ENCODE peak calls at places on chromosome 14, in four cellular contexts. L is heart left ventricle, W is HEK293T, B is myocyte. X is an unnamed sample.

GRCh38 chr14:94044476-94045091 is 18.4 kb downstream of the OTUB2 start:
- DNase-seq in L (no peak), W (no peak), B (no peak), X (no peak)

GRCh38 chr14:103693514-103693913 is 21.7 kb downstream of the XRCC3 start:
- DNase-seq in L (no peak), W (no peak), B (no peak), X (no peak)

GRCh38 chr14:53093206-53093605 is 59.9 kb downstream of the DDHD1 start:
- DNase-seq in L (no peak), W (no peak), B (no peak), X (no peak)

GRCh38 chr14:87966816-87967215 is 26.2 kb downstream of the GALC start:
- DNase-seq in L (no peak), W (no peak), B (peak), X (no peak)

GRCh38 chr14:96592591-96593388 is 90.6 kb downstream of the PAPOLA start:
- DNase-seq in L (peak), W (no peak), B (no peak), X (peak)

GRCh38 chr14:90381999-90382451 is 14.8 kb upstream of the CALM1 start:
- DNase-seq in L (no peak), W (peak), B (no peak), X (no peak)

GRCh38 chr14:29454026-29454693 is 473.5 kb downstream of the PRKD1 start:
- DNase-seq in L (no peak), W (no peak), B (no peak), X (no peak)

GRCh38 chr14:54529811-54530210 is 20.1 kb downstream of the CGRRF1 start:
- DNase-seq in L (no peak), W (no peak), B (peak), X (no peak)

GRCh38 chr14:85195872-85196477 is 334.0 kb upstream of the FLRT2 start:
- DNase-seq in L (no peak), W (peak), B (peak), X (no peak)

GRCh38 chr14:21231020-21231652 is 38.1 kb downstream of the HNRNPC start:
- DNase-seq in L (no peak), W (no peak), B (no peak), X (no peak)

GRCh38 chr14:90642239-90642717 is 174.0 kb downstream of the TTC7B start:
- DNase-seq in L (no peak), W (no peak), B (peak), X (no peak)

GRCh38 chr14:25848601-25849000 is 749.2 kb downstream of the NOVA1 start:
- DNase-seq in L (no peak), W (no peak), B (no peak), X (no peak)

GRCh38 chr14:36665887-36666415 is 4.3 kb downstream of the PAX9 start:
- DNase-seq in L (no peak), W (no peak), B (no peak), X (no peak)

GRCh38 chr14:54877015-54877702 is 25.5 kb downstream of the GCH1 start:
- DNase-seq in L (no peak), W (no peak), B (no peak), X (no peak)

GRCh38 chr14:58280954-58281787 is 17.2 kb upstream of the ARID4A start:
- DNase-seq in L (no peak), W (no peak), B (peak), X (no peak)

GRCh38 chr14:55347040-55347439 is 64.6 kb downstream of the ATG14 start:
- DNase-seq in L (no peak), W (no peak), B (no peak), X (no peak)

GRCh38 chr14:20644520-20644919 is 3.0 kb upstream of the OR6S1 start:
- DNase-seq in L (no peak), W (no peak), B (no peak), X (no peak)

GRCh38 chr14:89444536-89445125 is 27.6 kb upstream of the FOXN3 start:
- DNase-seq in L (no peak), W (no peak), B (peak), X (no peak)

GRCh38 chr14:33777651-33778050 is 173.2 kb downstream of the EGLN3 start:
- DNase-seq in L (no peak), W (no peak), B (no peak), X (no peak)

GRCh38 chr14:60722836-60723217 is 1.3 kb downstream of the SIX4 start:
- DNase-seq in L (no peak), W (peak), B (peak), X (no peak)

GRCh38 chr14:103733651-103734050 is 18.0 kb downstream of the ZFYVE21 start:
- DNase-seq in L (peak), W (no peak), B (no peak), X (no peak)

GRCh38 chr14:73935666-73936065 is 14.2 kb downstream of the FAM161B start:
- DNase-seq in L (no peak), W (peak), B (no peak), X (no peak)

GRCh38 chr14:96085369-96085768 is 46.2 kb downstream of the C14orf132 start:
- DNase-seq in L (no peak), W (no peak), B (no peak), X (no peak)

GRCh38 chr14:25953532-25954144 is 644.2 kb downstream of the NOVA1 start:
- DNase-seq in L (no peak), W (no peak), B (no peak), X (no peak)

GRCh38 chr14:101581806-101582205 is 20.5 kb downstream of the DIO3 start:
- DNase-seq in L (no peak), W (no peak), B (no peak), X (no peak)

GRCh38 chr14:37480446-37481290 is 114.4 kb downstream of the FOXA1 start:
- DNase-seq in L (no peak), W (no peak), B (no peak), X (no peak)

GRCh38 chr14:64845878-64846277 is 33.8 kb downstream of the SPTB start:
- DNase-seq in L (no peak), W (no peak), B (peak), X (no peak)

GRCh38 chr14:21026988-21027315 is 2.1 kb upstream of the NDRG2 start:
- DNase-seq in L (no peak), W (no peak), B (peak), X (no peak)

GRCh38 chr14:95064256-95064655 is 93.1 kb downstream of the DICER1 start:
- DNase-seq in L (no peak), W (no peak), B (no peak), X (no peak)

GRCh38 chr14:97408937-97409860 is 612.0 kb downstream of the VRK1 start:
- DNase-seq in L (no peak), W (no peak), B (no peak), X (no peak)

GRCh38 chr14:91246051-91246852 is 1.7 kb upstream of the GPR68 start:
- DNase-seq in L (no peak), W (no peak), B (no peak), X (no peak)

GRCh38 chr14:32078794-32079663 is 1.9 kb downstream of the ARHGAP5 start:
- DNase-seq in L (no peak), W (no peak), B (no peak), X (peak)

X was measured in stimulated activated CD4-positive, alpha-beta T cell treated with anti-CD3 and anti-CD28 coated beads, Interleukin-1b, Interleukin-23, amount 100 ng/mL, for 24 hours.